ENCODE peak calls at places on chromosomes 2 and 18, in eight cellular contexts. T, P, B, W, Q, I, G and Y are unnamed samples.

GRCh38 chr18:32289480-32290075 is 99.7 kb downstream of the MEP1B start:
- DNase-seq in T (peak), P (no peak), B (peak), W (no peak), Q (peak), I (peak), G (peak), Y (peak)

GRCh38 chr2:219497495-219498279 is 1.0 kb upstream of the GMPPA start:
- DNase-seq in T (peak), P (peak), B (peak), W (peak), Q (no peak), I (peak), G (peak), Y (no peak)

GRCh38 chr2:66850406-66850805 is 415.5 kb downstream of the MEIS1 start:
- DNase-seq in T (no peak), P (no peak), B (no peak), W (no peak), Q (no peak), I (no peak), G (no peak), Y (no peak)

GRCh38 chr2:219782999-219783398 is 155.6 kb downstream of the SLC4A3 start:
- DNase-seq in T (no peak), P (no peak), B (no peak), W (no peak), Q (no peak), I (no peak), G (no peak), Y (no peak)

GRCh38 chr18:35610089-35610488 is 28.5 kb downstream of the GALNT1 start:
- DNase-seq in T (no peak), P (no peak), B (no peak), W (no peak), Q (no peak), I (peak), G (no peak), Y (no peak)

GRCh38 chr2:162007447-162008040 is 66.5 kb downstream of the DPP4 start:
- DNase-seq in T (no peak), P (no peak), B (peak), W (no peak), Q (no peak), I (peak), G (peak), Y (no peak)

GRCh38 chr2:166610180-166610919 is 116.3 kb upstream of the SCN7A start:
- DNase-seq in T (no peak), P (peak), B (no peak), W (no peak), Q (peak), I (no peak), G (no peak), Y (no peak)

GRCh38 chr2:57711991-57712390 is 334.6 kb upstream of the VRK2 start:
- DNase-seq in T (no peak), P (no peak), B (no peak), W (no peak), Q (no peak), I (no peak), G (no peak), Y (no peak)